ENCODE peak calls at places on chromosomes 16 and 17, in six cellular contexts. E is aorta; R is psoas muscle; D is uterus; J is A549; F is effector memory CD4-positive, alpha-beta T cell. M is an unnamed sample.

GRCh38 chr17:39730095-39730921 is at the start of gene MIEN1:
- DNase-seq in E (peak), R (peak), D (peak), J (peak), F (peak), M (peak)

GRCh38 chr17:11825902-11826301 is 171.4 kb downstream of the ZNF18 start:
- DNase-seq in E (no peak), R (no peak), D (no peak), J (no peak), F (no peak), M (no peak)

GRCh38 chr17:64598672-64599071 is 63.4 kb downstream of the SMURF2 start:
- DNase-seq in E (no peak), R (no peak), D (no peak), J (no peak), F (no peak), M (no peak)

GRCh38 chr17:47698749-47699535 is 5.0 kb downstream of the TBKBP1 start:
- DNase-seq in E (no peak), R (peak), D (peak), J (peak), F (peak), M (no peak)

GRCh38 chr17:41439375-41439774 is 1.4 kb downstream of the KRT38 start:
- DNase-seq in E (no peak), R (no peak), D (no peak), J (no peak), F (no peak), M (no peak)

GRCh38 chr16:3959148-3959547 is 78.6 kb upstream of the CREBBP start:
- DNase-seq in E (no peak), R (no peak), D (no peak), J (peak), F (no peak), M (no peak)

GRCh38 chr17:74527081-74527480 is 4.2 kb downstream of the CD300LB start:
- DNase-seq in E (no peak), R (no peak), D (no peak), J (no peak), F (no peak), M (no peak)

GRCh38 chr16:69932228-69932627 is 18.9 kb upstream of the CLEC18A start:
- DNase-seq in E (no peak), R (no peak), D (no peak), J (no peak), F (no peak), M (no peak)

GRCh38 chr17:67431210-67432015 is 54.3 kb downstream of the PITPNC1 start:
- DNase-seq in E (no peak), R (no peak), D (no peak), J (peak), F (no peak), M (no peak)

GRCh38 chr17:45320349-45320930 is 3.6 kb upstream of the MAP3K14 start:
- DNase-seq in E (no peak), R (no peak), D (no peak), J (peak), F (no peak), M (no peak)

GRCh38 chr16:16150117-16150877 is 73.0 kb downstream of the ABCC6 start:
- DNase-seq in E (peak), R (peak), D (peak), J (no peak), F (no peak), M (peak)

GRCh38 chr16:46822270-46822669 is 8.7 kb downstream of the C16orf87 start:
- DNase-seq in E (no peak), R (no peak), D (no peak), J (no peak), F (no peak), M (no peak)

GRCh38 chr17:17855976-17856375 is 19.2 kb upstream of the SREBF1 start:
- DNase-seq in E (peak), R (no peak), D (no peak), J (no peak), F (no peak), M (peak)

GRCh38 chr17:19413725-19414124 is 2.7 kb downstream of the RNF112 start:
- DNase-seq in E (no peak), R (no peak), D (no peak), J (no peak), F (no peak), M (no peak)

GRCh38 chr16:81647527-81647926 is 131.6 kb upstream of the PLCG2 start:
- DNase-seq in E (no peak), R (no peak), D (no peak), J (peak), F (no peak), M (no peak)

GRCh38 chr17:58329035-58329807 is 626 bp upstream of the TSPOAP1 start:
- DNase-seq in E (peak), R (no peak), D (no peak), J (no peak), F (peak), M (peak)

GRCh38 chr17:80254396-80255241 is 6.0 kb upstream of the RNF213 start:
- DNase-seq in E (peak), R (peak), D (no peak), J (peak), F (peak), M (peak)

GRCh38 chr16:29745126-29745852 is 501 bp downstream of the C16orf54 start:
- DNase-seq in E (peak), R (no peak), D (no peak), J (no peak), F (peak), M (peak)

GRCh38 chr17:56169621-56170020 is 16.3 kb downstream of the ANKFN1 start:
- DNase-seq in E (no peak), R (no peak), D (no peak), J (no peak), F (no peak), M (no peak)

GRCh38 chr17:3794890-3795757 is 5.9 kb downstream of the ITGAE start:
- DNase-seq in E (no peak), R (no peak), D (no peak), J (peak), F (peak), M (peak)

GRCh38 chr16:660459-661183 is 7.3 kb upstream of the RHOT2 start:
- DNase-seq in E (peak), R (peak), D (peak), J (peak), F (peak), M (peak)

GRCh38 chr17:41801374-41802062 is 10.2 kb downstream of the P3H4 start:
- DNase-seq in E (peak), R (peak), D (peak), J (peak), F (peak), M (peak)

GRCh38 chr16:81814751-81815428 is 35.8 kb downstream of the PLCG2 start:
- DNase-seq in E (no peak), R (no peak), D (no peak), J (no peak), F (no peak), M (no peak)

GRCh38 chr17:7889166-7889584 is 586 bp downstream of the CHD3 start:
- DNase-seq in E (peak), R (peak), D (peak), J (peak), F (no peak), M (peak)

GRCh38 chr16:77955127-77955526 is 67.2 kb upstream of the CLEC3A start:
- DNase-seq in E (no peak), R (no peak), D (no peak), J (no peak), F (no peak), M (no peak)

GRCh38 chr17:43627657-43628650 is 33.8 kb downstream of the MEOX1 start:
- DNase-seq in E (no peak), R (no peak), D (no peak), J (no peak), F (no peak), M (peak)

GRCh38 chr16:59510008-59510424 is 775.9 kb upstream of the GOT2 start:
- DNase-seq in E (no peak), R (no peak), D (no peak), J (peak), F (no peak), M (no peak)

GRCh38 chr17:28925912-28926365 is 23.1 kb upstream of the DHRS13 start:
- DNase-seq in E (no peak), R (no peak), D (no peak), J (no peak), F (peak), M (no peak)

GRCh38 chr16:86732621-86733297 is 154.4 kb downstream of the FOXL1 start:
- DNase-seq in E (no peak), R (peak), D (no peak), J (no peak), F (no peak), M (peak)

GRCh38 chr17:70357196-70357595 is 187.9 kb downstream of the KCNJ2 start:
- DNase-seq in E (no peak), R (no peak), D (no peak), J (no peak), F (no peak), M (no peak)

GRCh38 chr16:66996324-66996982 is 8.1 kb downstream of the CES4A start:
- DNase-seq in E (peak), R (peak), D (peak), J (peak), F (no peak), M (no peak)

GRCh38 chr16:83116274-83116892 is 489.6 kb downstream of the CDH13 start:
- DNase-seq in E (no peak), R (no peak), D (no peak), J (no peak), F (no peak), M (no peak)

GRCh38 chr17:47615766-47616424 is 33.8 kb upstream of the KPNB1 start:
- DNase-seq in E (no peak), R (no peak), D (no peak), J (peak), F (no peak), M (no peak)

GRCh38 chr16:80932725-80933124 is 74.0 kb downstream of the CMC2 start:
- DNase-seq in E (peak), R (peak), D (peak), J (peak), F (no peak), M (peak)

GRCh38 chr17:61150686-61151299 is 248.8 kb upstream of the TBX2 start:
- DNase-seq in E (no peak), R (no peak), D (no peak), J (no peak), F (no peak), M (no peak)

GRCh38 chr17:34252890-34253525 is 2.1 kb upstream of the CCL2 start:
- DNase-seq in E (no peak), R (no peak), D (no peak), J (no peak), F (no peak), M (no peak)

GRCh38 chr17:74211929-74212261 is 1.5 kb upstream of the TTYH2 start:
- DNase-seq in E (no peak), R (no peak), D (no peak), J (no peak), F (no peak), M (no peak)

GRCh38 chr16:85316944-85317343 is 204.7 kb upstream of the CIBAR2 start:
- DNase-seq in E (no peak), R (no peak), D (no peak), J (no peak), F (no peak), M (no peak)
- H3K27ac ChIP-seq in E (no peak), R (no peak), D (no peak), J (no peak), F (no peak), M (no peak)

DNA sequence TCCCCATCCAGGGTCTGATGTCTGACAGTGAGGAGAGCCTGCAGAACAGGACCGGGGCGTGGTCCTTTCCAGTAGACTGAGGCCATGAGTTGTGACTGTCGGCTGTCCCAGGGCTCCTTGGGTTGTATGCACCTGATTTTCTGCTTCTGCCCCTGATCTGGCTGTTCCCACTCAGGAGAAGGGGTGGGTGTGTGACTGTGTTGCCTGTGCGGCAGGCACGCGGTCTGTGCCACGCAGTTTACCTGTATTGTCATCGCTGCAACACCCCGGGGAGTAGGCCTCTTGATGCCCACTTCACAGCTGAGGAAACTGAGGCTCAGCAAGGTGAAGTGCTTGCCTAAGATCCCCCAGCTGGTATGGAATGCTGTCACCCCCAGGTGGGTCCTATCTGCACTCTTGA is 1.4 kb downstream of the CRISPLD2 start:
- DNase-seq in E (no peak), R (peak), D (no peak), J (no peak), F (no peak), M (peak)
- H3K27ac ChIP-seq in E (no peak), R (no peak), D (peak), J (no peak), F (no peak), M (no peak)

GRCh38 chr16:88071908-88072307 is 120.7 kb downstream of the BANP start:
- DNase-seq in E (no peak), R (peak), D (no peak), J (no peak), F (no peak), M (peak)

GRCh38 chr16:88076211-88076931 is 125.1 kb downstream of the BANP start:
- DNase-seq in E (no peak), R (peak), D (no peak), J (no peak), F (no peak), M (no peak)

GRCh38 chr16:88073201-88073721 is 122.0 kb downstream of the BANP start:
- DNase-seq in E (no peak), R (peak), D (no peak), J (no peak), F (no peak), M (no peak)

GRCh38 chr16:88072571-88073001 is 121.4 kb downstream of the BANP start:
- DNase-seq in E (no peak), R (peak), D (no peak), J (no peak), F (no peak), M (no peak)

GRCh38 chr16:88074041-88074440 is 122.8 kb downstream of the BANP start:
- DNase-seq in E (peak), R (peak), D (no peak), J (no peak), F (no peak), M (no peak)
- H3K27ac ChIP-seq in E (no peak), R (no peak), D (no peak), J (no peak), F (no peak), M (no peak)

DNA sequence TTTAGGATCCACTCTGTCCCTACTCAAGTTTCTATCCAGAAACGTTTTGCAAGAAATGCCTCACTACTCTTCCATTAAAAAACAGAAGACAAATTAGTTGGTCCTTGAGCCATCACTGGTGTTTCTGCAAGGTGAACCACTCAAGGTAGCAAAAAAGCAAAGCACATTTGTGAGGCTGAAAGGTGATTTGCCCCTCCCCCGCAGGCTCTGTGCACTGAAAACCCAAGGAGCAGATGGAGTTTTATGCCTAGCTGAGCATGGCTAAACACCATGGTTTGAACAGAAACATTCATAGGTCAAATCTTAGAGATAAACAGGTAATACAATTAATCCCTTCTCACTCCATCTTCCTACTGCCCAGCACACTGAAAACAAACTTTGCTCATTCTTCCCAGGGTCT is 538.2 kb upstream of the CDH5 start:
- DNase-seq in E (no peak), R (no peak), D (no peak), J (no peak), F (no peak), M (no peak)
- H3K27ac ChIP-seq in E (no peak), R (no peak), D (no peak), J (no peak), F (no peak), M (no peak)

GRCh38 chr16:31142109-31143035 is 6.8 kb upstream of the PRSS8 start:
- DNase-seq in E (peak), R (peak), D (peak), J (peak), F (peak), M (peak)

GRCh38 chr16:31141489-31142108 is 6.1 kb upstream of the PRSS8 start:
- DNase-seq in E (peak), R (peak), D (peak), J (no peak), F (no peak), M (peak)

GRCh38 chr16:31145398-31145990 is 4.4 kb downstream of the PRSS36 start:
- DNase-seq in E (no peak), R (no peak), D (no peak), J (no peak), F (no peak), M (no peak)

GRCh38 chr16:31143889-31144148 is 6.0 kb downstream of the PRSS36 start:
- DNase-seq in E (no peak), R (no peak), D (no peak), J (no peak), F (no peak), M (no peak)

DNA sequence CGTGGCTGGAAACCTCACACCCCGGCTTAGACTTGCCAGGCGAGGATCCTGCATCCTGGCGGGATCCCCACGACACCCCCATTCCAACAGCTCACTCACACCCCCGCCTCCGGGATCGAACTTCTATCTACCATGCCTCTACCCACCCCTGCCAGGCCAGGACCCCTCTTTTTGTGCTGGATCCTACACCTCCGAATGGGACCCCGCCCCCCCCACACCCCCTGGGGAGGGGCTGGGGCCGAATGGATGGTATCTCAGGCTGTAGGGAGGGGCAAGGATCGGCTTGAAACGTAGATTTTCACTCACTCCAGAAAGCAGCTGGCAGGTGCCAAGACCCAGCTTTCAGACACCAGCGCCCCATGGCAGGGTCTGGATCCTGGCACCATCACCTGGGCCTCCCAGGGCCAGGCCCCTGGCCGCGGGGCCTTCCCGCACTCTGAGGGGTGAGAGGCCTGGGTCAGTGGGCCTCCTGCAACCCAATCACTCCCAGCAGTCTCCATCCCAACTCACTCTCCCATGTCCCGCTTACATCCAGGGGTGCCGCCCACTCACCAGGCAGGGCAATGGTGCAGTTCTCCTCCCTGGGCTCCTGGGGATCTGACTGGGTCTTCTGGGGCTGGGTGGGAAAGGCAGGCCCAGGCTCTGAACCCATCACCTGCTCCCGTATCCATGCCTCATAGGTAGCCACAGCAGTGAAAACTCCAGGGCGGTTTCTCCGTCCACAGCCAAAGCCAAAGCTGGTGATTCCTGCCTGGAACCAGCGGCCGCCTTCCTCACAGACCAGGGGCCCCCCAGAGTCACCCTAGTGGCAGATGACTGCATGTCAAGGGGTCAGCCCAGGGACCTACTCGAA is 6.6 kb downstream of the PRSS36 start:
- DNase-seq in E (peak), R (no peak), D (peak), J (no peak), F (no peak), M (peak)
- H3K27ac ChIP-seq in E (no peak), R (peak), D (peak), J (peak), F (peak), M (no peak)

DNA sequence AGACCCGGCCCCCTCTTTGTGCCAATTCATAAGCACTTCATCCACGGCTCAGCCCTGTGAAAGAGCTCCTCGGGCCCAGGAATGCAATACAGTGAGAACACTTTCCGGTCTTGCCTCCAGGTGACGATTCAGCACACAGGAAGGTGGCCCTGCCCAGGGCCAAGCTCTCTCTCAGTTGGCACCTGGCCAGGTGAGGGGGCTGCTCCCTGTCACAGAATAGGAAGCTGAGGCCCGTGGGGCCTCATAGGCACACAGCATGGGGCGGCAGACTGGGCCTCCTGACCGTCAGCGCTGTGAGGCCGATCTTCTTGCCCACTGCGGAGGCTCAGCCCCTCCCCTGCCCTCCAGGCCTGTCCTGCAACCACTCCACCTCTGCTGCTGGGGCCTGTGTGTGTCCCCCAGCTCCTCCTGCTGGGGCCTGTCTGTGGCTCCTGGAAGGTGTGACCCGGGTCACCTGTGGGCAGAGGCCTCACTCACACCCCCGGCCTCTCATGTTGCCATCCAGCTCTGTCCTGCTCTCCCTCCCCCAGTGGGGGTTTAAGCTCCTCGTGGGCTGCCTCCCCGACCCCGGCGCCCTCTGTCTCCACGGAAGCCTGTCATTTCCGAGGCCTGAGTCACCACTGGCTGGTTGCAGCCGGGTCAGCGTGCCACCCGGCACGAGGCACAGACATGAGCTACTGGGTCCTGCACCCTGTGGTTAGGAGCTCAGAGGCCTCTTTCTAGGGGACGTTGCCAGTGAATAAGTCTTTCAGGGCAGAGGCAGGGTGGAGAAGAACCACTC is 114.4 kb downstream of the SEC14L1 start:
- DNase-seq in E (peak), R (no peak), D (no peak), J (peak), F (no peak), M (no peak)
- H3K27ac ChIP-seq in E (no peak), R (no peak), D (no peak), J (peak), F (no peak), M (no peak)